ENCODE peak calls at places on chromosomes 3 and 15, in six cellular contexts. One of them, this sample, is unnamed.

GRCh38 chr3:185958626-185959025 is 20.8 kb upstream of the TRA2B start:
- DNase-seq in Peyer's patch: no peak
- DNase-seq in IMR-90: peak
- DNase-seq in stomach: no peak
- DNase-seq in sigmoid colon: no peak
- DNase-seq in HCT116: no peak
- DNase-seq in this sample: no peak

GRCh38 chr3:69770219-69770618 is 31.0 kb downstream of the MITF start:
- DNase-seq in Peyer's patch: no peak
- DNase-seq in IMR-90: peak
- DNase-seq in stomach: no peak
- DNase-seq in sigmoid colon: no peak
- DNase-seq in HCT116: no peak
- DNase-seq in this sample: no peak

GRCh38 chr3:15982243-15982642 is 184.5 kb upstream of the ANKRD28 start:
- DNase-seq in Peyer's patch: no peak
- DNase-seq in IMR-90: no peak
- DNase-seq in stomach: no peak
- DNase-seq in sigmoid colon: no peak
- DNase-seq in HCT116: no peak
- DNase-seq in this sample: no peak

GRCh38 chr3:61944736-61945135 is 383.4 kb downstream of the PTPRG start:
- DNase-seq in Peyer's patch: no peak
- DNase-seq in IMR-90: no peak
- DNase-seq in stomach: no peak
- DNase-seq in sigmoid colon: no peak
- DNase-seq in HCT116: no peak
- DNase-seq in this sample: no peak

GRCh38 chr3:191003742-191004141 is 141.2 kb upstream of the GMNC start:
- DNase-seq in Peyer's patch: no peak
- DNase-seq in IMR-90: no peak
- DNase-seq in stomach: no peak
- DNase-seq in sigmoid colon: no peak
- DNase-seq in HCT116: no peak
- DNase-seq in this sample: no peak

GRCh38 chr15:98889930-98890695 is 117.5 kb downstream of the PGPEP1L start:
- DNase-seq in Peyer's patch: no peak
- DNase-seq in IMR-90: peak
- DNase-seq in stomach: no peak
- DNase-seq in sigmoid colon: no peak
- DNase-seq in HCT116: no peak
- DNase-seq in this sample: no peak

GRCh38 chr3:176032043-176032442 is 1165.2 kb downstream of the TBL1XR1 start:
- DNase-seq in Peyer's patch: no peak
- DNase-seq in IMR-90: peak
- DNase-seq in stomach: no peak
- DNase-seq in sigmoid colon: no peak
- DNase-seq in HCT116: no peak
- DNase-seq in this sample: no peak

GRCh38 chr15:100101389-100102089 is 240.2 kb downstream of the ADAMTS17 start:
- DNase-seq in Peyer's patch: no peak
- DNase-seq in IMR-90: no peak
- DNase-seq in stomach: no peak
- DNase-seq in sigmoid colon: peak
- DNase-seq in HCT116: no peak
- DNase-seq in this sample: no peak

GRCh38 chr3:82067420-82067819 is 306.0 kb upstream of the GBE1 start:
- DNase-seq in Peyer's patch: no peak
- DNase-seq in IMR-90: no peak
- DNase-seq in stomach: no peak
- DNase-seq in sigmoid colon: no peak
- DNase-seq in HCT116: no peak
- DNase-seq in this sample: no peak

GRCh38 chr3:14590594-14590993 is 50.5 kb upstream of the GRIP2 start:
- DNase-seq in Peyer's patch: peak
- DNase-seq in IMR-90: no peak
- DNase-seq in stomach: no peak
- DNase-seq in sigmoid colon: no peak
- DNase-seq in HCT116: no peak
- DNase-seq in this sample: no peak

GRCh38 chr3:58502832-58503231 is 10.9 kb downstream of the KCTD6 start:
- DNase-seq in Peyer's patch: no peak
- DNase-seq in IMR-90: no peak
- DNase-seq in stomach: no peak
- DNase-seq in sigmoid colon: no peak
- DNase-seq in HCT116: no peak
- DNase-seq in this sample: no peak

GRCh38 chr15:69090197-69090948 is 70.1 kb upstream of the GLCE start:
- DNase-seq in Peyer's patch: no peak
- DNase-seq in IMR-90: peak
- DNase-seq in stomach: no peak
- DNase-seq in sigmoid colon: no peak
- DNase-seq in HCT116: no peak
- DNase-seq in this sample: no peak

GRCh38 chr3:116473602-116474001 is 28.3 kb upstream of the LSAMP start:
- DNase-seq in Peyer's patch: no peak
- DNase-seq in IMR-90: peak
- DNase-seq in stomach: no peak
- DNase-seq in sigmoid colon: no peak
- DNase-seq in HCT116: no peak
- DNase-seq in this sample: no peak

GRCh38 chr3:52498134-52499054 is 3.3 kb downstream of the STAB1 start:
- DNase-seq in Peyer's patch: no peak
- DNase-seq in IMR-90: peak
- DNase-seq in stomach: no peak
- DNase-seq in sigmoid colon: peak
- DNase-seq in HCT116: no peak
- DNase-seq in this sample: no peak

GRCh38 chr3:128956440-128956839 is 37.4 kb downstream of the CFAP92 start:
- DNase-seq in Peyer's patch: no peak
- DNase-seq in IMR-90: no peak
- DNase-seq in stomach: no peak
- DNase-seq in sigmoid colon: no peak
- DNase-seq in HCT116: no peak
- DNase-seq in this sample: no peak

GRCh38 chr3:48338635-48339034 is 5.2 kb upstream of the SPINK8 start:
- DNase-seq in Peyer's patch: no peak
- DNase-seq in IMR-90: no peak
- DNase-seq in stomach: no peak
- DNase-seq in sigmoid colon: no peak
- DNase-seq in HCT116: no peak
- DNase-seq in this sample: no peak

DNA sequence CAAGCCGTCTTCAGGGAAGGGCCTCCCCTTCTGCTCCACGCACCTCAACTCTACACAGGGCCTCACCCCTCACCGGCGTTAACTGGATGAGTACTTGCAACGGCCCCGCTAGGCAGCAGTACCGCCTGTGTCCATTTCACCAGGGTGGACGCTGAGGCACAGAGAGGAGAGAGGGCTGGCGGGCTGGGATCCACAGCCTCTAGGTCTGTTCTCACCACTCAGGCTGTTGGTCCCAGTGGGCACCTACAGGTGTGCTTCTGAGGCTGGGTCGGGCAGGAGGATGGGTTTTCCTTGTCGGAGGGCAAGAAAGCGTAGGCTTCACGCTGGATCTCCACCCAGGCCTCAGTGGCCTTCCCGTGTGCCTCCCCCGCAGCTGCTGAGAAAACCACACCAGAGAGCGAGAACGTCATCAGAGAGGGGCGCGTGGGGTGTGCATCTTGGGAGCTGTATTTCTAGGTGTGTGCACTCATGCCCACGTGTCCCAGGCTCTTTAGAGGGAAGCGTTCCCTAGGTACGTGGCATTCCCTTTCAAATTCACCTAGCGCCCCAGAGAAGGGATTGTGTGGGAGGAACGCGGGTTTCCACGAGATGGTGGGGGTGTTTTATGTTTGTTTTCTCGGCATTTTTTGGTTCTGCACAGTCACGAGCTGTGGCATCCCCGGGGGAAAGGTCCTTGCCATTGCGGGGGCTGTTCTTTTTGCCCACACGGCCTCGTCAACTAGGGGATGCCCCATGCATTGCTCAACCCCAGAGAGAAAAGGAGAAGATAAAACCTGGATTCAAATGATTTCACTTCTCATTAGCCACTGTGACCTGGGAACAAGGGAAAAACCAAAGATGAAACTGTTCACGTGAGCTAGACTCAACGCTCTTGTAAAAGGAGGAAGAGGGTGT is 67.7 kb downstream of the MGLL start:
- DNase-seq in Peyer's patch: no peak
- DNase-seq in IMR-90: no peak
- DNase-seq in stomach: no peak
- DNase-seq in sigmoid colon: no peak
- DNase-seq in HCT116: no peak
- DNase-seq in this sample: peak
- TF ChIP-seq POLR2A in Peyer's patch: no peak
- TF ChIP-seq POLR2A in IMR-90: no peak
- TF ChIP-seq POLR2A in stomach: no peak
- TF ChIP-seq POLR2A in sigmoid colon: no peak
- TF ChIP-seq POLR2A in HCT116: no peak
- TF ChIP-seq POLR2A in this sample: no peak

GRCh38 chr3:39917060-39917773 is 107.8 kb downstream of the MYRIP start:
- DNase-seq in Peyer's patch: no peak
- DNase-seq in IMR-90: no peak
- DNase-seq in stomach: no peak
- DNase-seq in sigmoid colon: no peak
- DNase-seq in HCT116: no peak
- DNase-seq in this sample: no peak
- H3K4me3 ChIP-seq in Peyer's patch: no peak
- H3K4me3 ChIP-seq in IMR-90: no peak
- H3K4me3 ChIP-seq in stomach: no peak
- H3K4me3 ChIP-seq in sigmoid colon: no peak
- H3K4me3 ChIP-seq in HCT116: no peak
- H3K4me3 ChIP-seq in this sample: no peak

GRCh38 chr3:151875759-151876158 is 2.3 kb downstream of the SUCNR1 start:
- DNase-seq in Peyer's patch: no peak
- DNase-seq in IMR-90: peak
- DNase-seq in stomach: no peak
- DNase-seq in sigmoid colon: no peak
- DNase-seq in HCT116: no peak
- DNase-seq in this sample: no peak
- TF ChIP-seq POLR2A in Peyer's patch: no peak
- TF ChIP-seq POLR2A in IMR-90: no peak
- TF ChIP-seq POLR2A in stomach: no peak
- TF ChIP-seq POLR2A in sigmoid colon: no peak
- TF ChIP-seq POLR2A in HCT116: no peak
- TF ChIP-seq POLR2A in this sample: no peak

DNA sequence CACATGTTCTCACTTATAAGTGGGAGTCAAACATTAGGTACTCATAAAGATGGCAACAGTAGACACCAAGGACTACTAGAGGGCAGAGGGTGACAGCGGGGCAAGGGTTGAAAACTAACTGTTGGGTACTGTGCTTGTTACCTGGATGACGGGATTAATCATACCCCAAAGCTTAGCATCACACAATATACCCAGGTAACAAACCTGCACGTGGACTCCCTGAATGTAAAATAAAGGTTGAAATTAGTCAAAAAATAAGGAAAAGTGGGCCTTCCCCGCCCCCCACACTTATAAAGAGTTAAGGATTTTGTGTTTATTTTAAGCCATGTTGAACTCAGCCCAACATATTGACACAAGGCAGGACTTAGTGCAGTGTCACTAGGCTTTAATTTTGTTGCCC is 96.1 kb downstream of the APBA2 start:
- DNase-seq in Peyer's patch: no peak
- DNase-seq in IMR-90: no peak
- DNase-seq in stomach: no peak
- DNase-seq in sigmoid colon: no peak
- DNase-seq in HCT116: no peak
- DNase-seq in this sample: no peak
- H3K4me3 ChIP-seq in Peyer's patch: no peak
- H3K4me3 ChIP-seq in IMR-90: no peak
- H3K4me3 ChIP-seq in stomach: no peak
- H3K4me3 ChIP-seq in sigmoid colon: no peak
- H3K4me3 ChIP-seq in HCT116: no peak
- H3K4me3 ChIP-seq in this sample: no peak

GRCh38 chr3:72099331-72100061 is 314.5 kb upstream of the PROK2 start:
- DNase-seq in Peyer's patch: no peak
- DNase-seq in IMR-90: no peak
- DNase-seq in stomach: no peak
- DNase-seq in sigmoid colon: peak
- DNase-seq in HCT116: no peak
- DNase-seq in this sample: no peak

GRCh38 chr3:72100062-72100511 is 315.1 kb upstream of the PROK2 start:
- DNase-seq in Peyer's patch: no peak
- DNase-seq in IMR-90: no peak
- DNase-seq in stomach: no peak
- DNase-seq in sigmoid colon: peak
- DNase-seq in HCT116: no peak
- DNase-seq in this sample: no peak

GRCh38 chr3:72102057-72102711 is 317.2 kb upstream of the PROK2 start:
- DNase-seq in Peyer's patch: no peak
- DNase-seq in IMR-90: no peak
- DNase-seq in stomach: no peak
- DNase-seq in sigmoid colon: peak
- DNase-seq in HCT116: no peak
- DNase-seq in this sample: no peak

GRCh38 chr3:72101538-72101937 is 316.6 kb upstream of the PROK2 start:
- DNase-seq in Peyer's patch: no peak
- DNase-seq in IMR-90: no peak
- DNase-seq in stomach: no peak
- DNase-seq in sigmoid colon: no peak
- DNase-seq in HCT116: no peak
- DNase-seq in this sample: no peak

GRCh38 chr3:72100626-72101187 is 315.8 kb upstream of the PROK2 start:
- DNase-seq in Peyer's patch: peak
- DNase-seq in IMR-90: peak
- DNase-seq in stomach: peak
- DNase-seq in sigmoid colon: peak
- DNase-seq in HCT116: no peak
- DNase-seq in this sample: peak
- TF ChIP-seq POLR2A in Peyer's patch: no peak
- TF ChIP-seq POLR2A in IMR-90: no peak
- TF ChIP-seq POLR2A in stomach: no peak
- TF ChIP-seq POLR2A in sigmoid colon: no peak
- TF ChIP-seq POLR2A in HCT116: no peak
- TF ChIP-seq POLR2A in this sample: no peak

DNA sequence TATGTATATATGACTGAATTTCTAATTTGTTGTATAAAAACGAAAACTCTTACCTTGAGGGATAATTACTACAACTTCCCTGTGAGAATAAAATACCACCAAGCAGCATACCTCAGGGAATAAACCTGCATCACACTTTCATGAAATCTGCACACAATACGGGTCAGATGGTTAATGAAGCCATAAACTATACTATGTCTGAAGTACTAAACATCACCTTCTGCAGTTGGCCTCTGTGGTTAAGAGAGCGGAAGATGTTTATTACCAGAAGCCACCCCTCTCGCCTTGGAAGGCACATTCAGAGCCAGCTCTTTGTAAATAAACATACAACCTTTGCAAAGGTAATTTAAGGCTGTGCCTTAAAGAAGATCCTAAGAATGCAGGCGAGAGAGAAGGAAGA is 462.1 kb upstream of the NR2F2 start:
- DNase-seq in Peyer's patch: no peak
- DNase-seq in IMR-90: no peak
- DNase-seq in stomach: no peak
- DNase-seq in sigmoid colon: no peak
- DNase-seq in HCT116: no peak
- DNase-seq in this sample: no peak
- H3K4me3 ChIP-seq in Peyer's patch: no peak
- H3K4me3 ChIP-seq in IMR-90: no peak
- H3K4me3 ChIP-seq in stomach: no peak
- H3K4me3 ChIP-seq in sigmoid colon: no peak
- H3K4me3 ChIP-seq in HCT116: no peak
- H3K4me3 ChIP-seq in this sample: no peak

This sample was measured in right lobe of liver.